ENCODE peak calls at places on chromosomes 2 and 18, in four cellular contexts. L is K562, R is H1, Q is HepG2. E is an unnamed sample.
A peak's percentile ranks its signal among the peaks of the same experiment; 100 is the strongest.

GRCh38 chr2:86477349-86477748 is 36.2 kb downstream of the KDM3A start:
- DNase-seq in R (no peak), L (no peak), Q (no peak), E (no peak)

GRCh38 chr2:211598238-211598637 is 940.4 kb downstream of the ERBB4 start:
- DNase-seq in L (no peak), Q (no peak), R (no peak), E (no peak)

GRCh38 chr2:164545484-164545883 is 75.8 kb downstream of the GRB14 start:
- DNase-seq in R (no peak), L (no peak), Q (no peak), E (no peak)

GRCh38 chr2:232502901-232503791 is 15.5 kb upstream of the ECEL1 start:
- DNase-seq in L (peak; percentile 42), R (peak; percentile 84), Q (no peak), E (no peak)

GRCh38 chr18:48133675-48134251 is 203.3 kb upstream of the SMAD2 start:
- DNase-seq in R (no peak), Q (no peak), L (no peak), E (no peak)

GRCh38 chr2:171025199-171025598 is 96.1 kb downstream of the GORASP2 start:
- DNase-seq in Q (no peak), R (no peak), L (no peak), E (no peak)

GRCh38 chr18:34647251-34647650 is 62.8 kb upstream of the DTNA start:
- DNase-seq in R (no peak), Q (no peak), L (no peak), E (peak; percentile 23)

GRCh38 chr2:1420746-1421480 is 7.7 kb downstream of the TPO start:
- DNase-seq in Q (no peak), R (peak; percentile 31), L (no peak), E (no peak)

GRCh38 chr18:28045176-28045810 is 131.6 kb downstream of the CDH2 start:
- DNase-seq in L (no peak), R (no peak), Q (no peak), E (no peak)

GRCh38 chr2:226256237-226256636 is 543.4 kb downstream of the IRS1 start:
- DNase-seq in L (no peak), R (no peak), Q (no peak), E (no peak)

GRCh38 chr2:225326969-225327368 is 72.5 kb upstream of the NYAP2 start:
- DNase-seq in Q (no peak), L (no peak), R (no peak), E (no peak)

GRCh38 chr18:70296781-70297180 is 7.9 kb downstream of the SOCS6 start:
- DNase-seq in Q (no peak), L (no peak), R (no peak), E (no peak)

GRCh38 chr2:199985625-199986207 is 30.3 kb downstream of the MAIP1 start:
- DNase-seq in Q (peak; percentile 83), L (peak; percentile 56), R (peak; percentile 75), E (peak; percentile 81)

GRCh38 chr18:24190590-24190989 is 51.7 kb downstream of the CABYR start:
- DNase-seq in R (no peak), Q (no peak), L (no peak), E (no peak)

GRCh38 chr2:152099655-152100050 is 809 bp upstream of the CACNB4 start:
- DNase-seq in Q (no peak), L (no peak), R (no peak), E (no peak)

GRCh38 chr18:75824661-75825060 is 397.2 kb upstream of the SMIM21 start:
- DNase-seq in L (no peak), Q (no peak), R (no peak), E (no peak)

GRCh38 chr2:224816816-224817215 is 100.7 kb upstream of the CCDC195 start:
- DNase-seq in R (no peak), Q (peak; percentile 5), L (no peak), E (peak; percentile 15)

GRCh38 chr2:239762742-239763269 is 262.3 kb downstream of the NDUFA10 start:
- DNase-seq in Q (no peak), R (no peak), L (no peak), E (no peak)

DNA sequence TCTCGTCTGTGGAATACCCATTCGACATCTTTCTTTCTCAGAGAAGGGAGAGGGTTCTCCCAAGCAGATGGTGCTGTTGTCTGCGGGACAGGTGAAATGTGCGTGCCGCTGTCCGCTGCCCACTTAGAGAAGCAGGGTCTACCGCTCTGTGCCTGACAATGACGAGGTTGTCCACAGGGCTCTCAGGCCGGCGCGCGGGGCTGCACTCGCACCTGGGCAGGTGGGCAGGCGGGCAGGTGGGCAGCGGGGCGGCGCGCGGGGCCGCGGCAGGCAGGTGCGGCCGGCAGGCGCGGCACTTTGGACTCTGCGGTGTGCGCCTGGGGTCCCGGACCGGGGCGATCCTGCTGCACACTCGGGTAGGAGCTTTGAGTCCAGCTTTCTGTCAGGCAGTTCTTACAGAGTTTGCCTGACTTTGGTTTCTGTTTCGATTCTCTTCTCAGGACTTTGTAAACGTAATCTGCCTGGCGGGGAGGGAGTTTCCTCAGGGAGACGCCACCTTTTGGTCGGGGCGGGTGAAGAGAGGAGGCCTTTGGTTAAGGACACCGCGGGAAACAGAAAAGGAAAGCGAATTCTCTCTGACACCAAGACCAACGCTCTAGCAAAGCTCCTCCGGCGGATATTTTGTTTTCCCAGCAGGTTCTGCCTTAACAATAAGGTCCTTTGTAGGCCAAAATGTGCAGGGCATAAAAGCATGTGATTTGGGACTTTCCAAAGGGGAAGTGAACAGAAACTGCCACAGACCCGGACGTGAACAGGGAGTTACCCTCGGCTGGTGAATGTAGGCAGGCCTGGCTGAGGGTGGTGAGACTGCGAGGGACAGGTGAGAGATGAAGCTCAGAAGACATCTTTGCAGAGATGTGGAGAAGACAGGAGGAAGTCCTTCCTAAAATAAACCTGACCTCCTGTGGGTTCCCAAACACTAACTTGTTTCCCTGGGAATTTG is at the start of gene IFIH1:
- DNase-seq in R (peak; percentile 71), Q (peak; percentile 91), L (peak; percentile 63), E (peak; percentile 66)
- TF ChIP-seq POLR2A in R (no peak), Q (peak; percentile 79), L (no peak), E (no peak)

DNA sequence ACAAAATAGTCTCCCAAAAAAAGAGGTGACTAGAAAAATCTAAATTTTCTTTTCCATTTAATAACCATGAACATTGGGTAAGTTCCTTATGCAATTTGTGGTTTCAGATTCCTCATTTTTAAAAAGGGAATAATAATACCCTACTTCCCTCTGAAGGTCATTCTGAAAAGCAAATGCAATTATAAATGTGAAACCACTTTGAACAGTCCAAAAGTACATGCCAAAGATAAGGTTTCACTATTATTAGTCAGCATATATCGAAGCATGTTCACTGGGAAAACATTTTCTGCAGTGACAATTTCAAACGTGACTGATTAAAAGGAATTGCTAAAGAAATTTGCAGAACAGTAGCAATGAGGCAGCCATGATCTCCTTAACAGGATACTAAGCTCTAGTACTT is 100.1 kb upstream of the RNF152 start:
- DNase-seq in L (no peak), R (no peak), Q (peak; percentile 18), E (no peak)
- TF ChIP-seq FOSL1 in L (no peak), R (no peak), Q (no peak), E (no peak)

DNA sequence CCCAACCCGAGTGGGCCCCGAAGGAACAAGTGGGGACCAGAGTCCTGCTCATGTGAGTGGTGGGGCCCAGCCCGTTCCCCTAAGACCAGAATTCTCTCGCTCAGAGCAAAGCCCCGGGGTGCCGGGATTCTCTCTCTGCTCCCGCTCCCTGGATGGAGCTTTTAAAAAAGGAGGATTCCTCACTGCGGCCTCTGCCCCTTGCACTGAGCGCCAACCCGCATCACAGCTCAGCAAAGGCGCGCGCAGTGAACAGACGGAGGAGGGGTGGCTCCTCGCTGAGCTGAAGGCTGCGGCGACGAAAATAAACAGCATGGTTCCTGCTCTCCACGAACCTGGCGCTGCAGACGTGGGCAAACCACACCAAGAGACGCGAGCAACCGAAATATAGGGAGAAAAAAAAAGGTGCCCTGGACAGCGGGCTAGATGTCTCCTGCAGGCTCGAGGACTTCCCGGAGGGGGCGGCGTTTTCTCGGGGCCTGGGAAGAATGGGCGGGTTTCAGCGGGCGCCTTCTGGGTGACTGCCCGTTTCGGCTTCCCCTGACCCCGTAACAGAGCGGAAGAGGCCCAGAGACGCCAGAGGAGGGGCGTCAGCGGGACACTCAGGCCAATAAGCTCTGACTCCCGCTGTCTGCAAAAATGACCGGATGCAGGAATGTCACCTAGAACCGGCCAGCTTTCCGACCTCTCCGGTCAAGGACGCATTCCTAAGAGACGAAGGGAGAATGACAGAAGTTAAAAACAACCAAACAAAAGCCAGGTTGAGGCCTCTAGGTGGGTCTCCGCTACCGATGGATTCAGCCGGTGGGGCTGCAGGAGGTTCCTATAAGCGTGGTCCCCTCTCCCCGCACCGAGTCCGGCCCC is 819 bp upstream of the KLF11 start:
- DNase-seq in R (peak; percentile 74), Q (peak; percentile 80), L (peak; percentile 35), E (no peak)
- TF ChIP-seq POLR2A in R (no peak), Q (no peak), L (no peak), E (no peak)

GRCh38 chr18:45686892-45687611 is 36.9 kb upstream of the SLC14A1 start:
- DNase-seq in R (peak; percentile 50), L (peak; percentile 41), Q (no peak), E (no peak)
- TF ChIP-seq FOSL1 in R (no peak), L (no peak), Q (no peak), E (no peak)

DNA sequence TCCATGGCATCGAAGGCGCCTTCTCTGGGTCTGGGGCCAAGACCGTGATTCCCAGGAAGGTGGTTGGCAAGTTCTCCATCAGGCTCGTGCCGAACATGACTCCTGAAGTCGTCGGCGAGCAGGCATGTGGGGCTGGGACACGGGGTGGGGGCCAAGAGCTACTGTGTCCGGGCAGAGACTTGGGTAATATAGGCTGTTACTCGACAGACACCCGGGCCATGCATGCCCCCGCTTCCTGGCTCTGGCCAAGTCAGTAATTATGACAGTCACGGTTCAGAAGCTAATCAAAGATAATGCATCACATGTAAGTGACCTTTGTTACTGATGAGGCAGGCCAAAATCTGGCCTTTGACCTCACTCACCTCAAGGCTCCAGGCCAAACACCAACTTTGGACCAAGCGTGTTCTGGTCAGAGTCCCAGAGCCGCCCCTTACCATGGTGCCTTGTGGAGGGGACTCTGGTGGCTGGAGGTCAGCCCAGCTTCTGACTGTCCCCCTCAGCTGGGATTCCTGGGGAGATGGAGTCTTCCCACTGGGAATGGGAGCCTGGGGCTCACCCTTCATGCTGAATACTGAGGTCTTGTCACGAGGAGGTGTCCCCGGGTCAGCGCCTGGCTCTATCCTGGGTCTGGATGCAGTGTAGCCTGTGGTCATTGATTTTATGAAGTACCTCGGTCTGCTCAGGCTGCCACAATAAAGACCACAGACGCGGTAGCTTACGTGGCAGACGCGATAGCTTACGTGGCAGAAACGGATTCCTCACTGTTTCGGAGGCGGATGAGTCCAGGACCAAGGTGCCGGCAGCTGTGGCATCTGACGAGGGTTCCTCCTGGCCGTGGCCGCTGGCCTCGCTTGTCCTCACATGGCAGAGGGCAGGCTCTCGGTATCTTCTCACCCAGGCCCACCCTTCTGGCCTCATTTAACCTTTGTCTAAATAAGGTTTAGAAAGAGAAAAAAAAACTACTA is 17.7 kb upstream of the CNDP1 start:
- DNase-seq in Q (no peak), R (no peak), L (no peak), E (no peak)
- TF ChIP-seq POLR2A in Q (no peak), R (no peak), L (no peak), E (no peak)